ENCODE peak calls at places on chromosome 1, in six cellular contexts. One of them, this sample, is unnamed. For H3K27me3 and H3K36me3, the result is how much of the 10 kb centered on the place peaks cover.

GRCh38 chr1:3625151-3625907 is 514 bp downstream of the TPRG1L start:
- DNase-seq in adrenal gland: peak
- DNase-seq in aorta: no peak
- DNase-seq in IMR-90: peak
- DNase-seq in CD8-positive, alpha-beta T cell: no peak
- DNase-seq in WERI-Rb-1: peak
- DNase-seq in this sample: peak

GRCh38 chr1:199855580-199855979 is 171.9 kb upstream of the NR5A2 start:
- DNase-seq in IMR-90: peak
- DNase-seq in CD8-positive, alpha-beta T cell: no peak
- DNase-seq in aorta: no peak
- DNase-seq in adrenal gland: no peak
- DNase-seq in WERI-Rb-1: no peak
- DNase-seq in this sample: no peak

GRCh38 chr1:44640178-44640865 is 34.0 kb downstream of the TMEM53 start:
- DNase-seq in adrenal gland: no peak
- DNase-seq in IMR-90: no peak
- DNase-seq in WERI-Rb-1: peak
- DNase-seq in aorta: no peak
- DNase-seq in CD8-positive, alpha-beta T cell: no peak
- DNase-seq in this sample: no peak

GRCh38 chr1:905071-905749 is 18.5 kb upstream of the SAMD11 start:
- DNase-seq in adrenal gland: peak
- DNase-seq in CD8-positive, alpha-beta T cell: peak
- DNase-seq in aorta: peak
- DNase-seq in IMR-90: no peak
- DNase-seq in WERI-Rb-1: no peak
- DNase-seq in this sample: peak

GRCh38 chr1:165080253-165080896 is 276.1 kb downstream of the LMX1A start:
- DNase-seq in aorta: no peak
- DNase-seq in WERI-Rb-1: no peak
- DNase-seq in adrenal gland: no peak
- DNase-seq in CD8-positive, alpha-beta T cell: no peak
- DNase-seq in IMR-90: no peak
- DNase-seq in this sample: no peak

GRCh38 chr1:225711236-225711937 is 58.5 kb upstream of the ENAH start:
- DNase-seq in WERI-Rb-1: no peak
- DNase-seq in CD8-positive, alpha-beta T cell: no peak
- DNase-seq in adrenal gland: no peak
- DNase-seq in aorta: no peak
- DNase-seq in IMR-90: no peak
- DNase-seq in this sample: no peak

GRCh38 chr1:211133393-211133840 is 531 bp downstream of the KCNH1 start:
- DNase-seq in adrenal gland: peak
- DNase-seq in CD8-positive, alpha-beta T cell: peak
- DNase-seq in IMR-90: no peak
- DNase-seq in WERI-Rb-1: peak
- DNase-seq in aorta: no peak
- DNase-seq in this sample: peak

GRCh38 chr1:112722601-112723510 is 7.7 kb upstream of the PPM1J start:
- DNase-seq in adrenal gland: no peak
- DNase-seq in WERI-Rb-1: peak
- DNase-seq in aorta: no peak
- DNase-seq in CD8-positive, alpha-beta T cell: no peak
- DNase-seq in IMR-90: peak
- DNase-seq in this sample: peak

GRCh38 chr1:150076985-150077384 is 9.4 kb downstream of the VPS45 start:
- DNase-seq in IMR-90: no peak
- DNase-seq in aorta: no peak
- DNase-seq in adrenal gland: no peak
- DNase-seq in WERI-Rb-1: no peak
- DNase-seq in CD8-positive, alpha-beta T cell: no peak
- DNase-seq in this sample: no peak

GRCh38 chr1:69499203-69499803 is 68.4 kb upstream of the LRRC7 start:
- DNase-seq in aorta: no peak
- DNase-seq in IMR-90: no peak
- DNase-seq in WERI-Rb-1: no peak
- DNase-seq in CD8-positive, alpha-beta T cell: no peak
- DNase-seq in adrenal gland: no peak
- DNase-seq in this sample: no peak

GRCh38 chr1:245154429-245155185 is at the start of gene KIF26B:
- DNase-seq in CD8-positive, alpha-beta T cell: no peak
- DNase-seq in WERI-Rb-1: peak
- DNase-seq in IMR-90: peak
- DNase-seq in adrenal gland: peak
- DNase-seq in aorta: no peak
- DNase-seq in this sample: peak

GRCh38 chr1:193581338-193581737 is 394.9 kb upstream of the B3GALT2 start:
- DNase-seq in CD8-positive, alpha-beta T cell: no peak
- DNase-seq in WERI-Rb-1: no peak
- DNase-seq in IMR-90: no peak
- DNase-seq in aorta: no peak
- DNase-seq in adrenal gland: no peak
- DNase-seq in this sample: no peak

GRCh38 chr1:182888736-182889531 is 49.8 kb downstream of the DHX9 start:
- DNase-seq in WERI-Rb-1: no peak
- DNase-seq in adrenal gland: no peak
- DNase-seq in aorta: no peak
- DNase-seq in IMR-90: peak
- DNase-seq in CD8-positive, alpha-beta T cell: no peak
- DNase-seq in this sample: no peak

DNA sequence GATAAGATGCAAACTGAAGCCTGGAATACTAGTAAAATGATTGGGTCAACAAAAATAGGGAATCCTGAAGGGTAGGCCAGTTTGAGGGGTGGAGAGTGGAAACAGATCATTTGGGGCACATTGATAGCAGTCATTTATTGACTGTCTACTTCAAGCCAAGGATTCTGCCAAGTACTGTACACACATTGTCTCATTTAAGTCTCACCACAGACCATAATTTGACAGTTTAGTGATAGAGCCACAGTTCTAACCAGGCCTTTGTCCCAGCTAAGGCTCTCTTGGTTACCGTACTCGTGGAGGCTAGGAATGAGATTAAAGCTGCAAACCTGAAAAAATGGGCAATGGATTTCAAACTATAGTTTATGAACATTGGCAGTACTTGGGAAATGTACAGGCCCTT is 11.2 kb downstream of the RBM15 start:
- DNase-seq in IMR-90: no peak
- DNase-seq in CD8-positive, alpha-beta T cell: no peak
- DNase-seq in WERI-Rb-1: no peak
- DNase-seq in aorta: no peak
- DNase-seq in adrenal gland: no peak
- DNase-seq in this sample: no peak
- H3K4me3 ChIP-seq in IMR-90: no peak
- H3K4me3 ChIP-seq in CD8-positive, alpha-beta T cell: no peak
- H3K4me3 ChIP-seq in WERI-Rb-1: no peak
- H3K4me3 ChIP-seq in aorta: no peak
- H3K4me3 ChIP-seq in adrenal gland: no peak
- H3K4me3 ChIP-seq in this sample: no peak

DNA sequence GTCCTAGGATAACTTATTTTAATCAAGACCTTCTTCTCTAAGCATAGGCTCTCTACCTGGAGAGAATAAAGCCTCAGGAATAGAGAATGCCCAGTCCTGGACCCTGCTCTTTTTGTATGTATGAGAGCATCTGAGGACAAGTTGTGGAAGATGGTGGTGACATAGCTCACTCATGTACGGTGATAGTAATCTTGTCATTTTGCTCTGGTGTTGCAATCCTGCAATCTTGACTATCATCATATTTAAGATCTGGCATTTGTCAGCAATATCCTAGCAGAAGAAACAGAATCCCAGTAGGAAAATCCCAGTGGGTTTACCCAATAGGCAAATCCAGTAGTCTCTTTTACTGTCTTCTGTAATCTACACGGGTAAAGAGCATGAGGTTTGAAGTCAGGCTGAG is 21.6 kb upstream of the SERBP1 start:
- DNase-seq in IMR-90: no peak
- DNase-seq in CD8-positive, alpha-beta T cell: no peak
- DNase-seq in WERI-Rb-1: no peak
- DNase-seq in adrenal gland: no peak
- DNase-seq in aorta: no peak
- DNase-seq in this sample: no peak
- H3K27me3 ChIP-seq in IMR-90: under half
- H3K27me3 ChIP-seq in CD8-positive, alpha-beta T cell: under half
- H3K27me3 ChIP-seq in WERI-Rb-1: under half
- H3K27me3 ChIP-seq in adrenal gland: under half
- H3K27me3 ChIP-seq in aorta: under half
- H3K27me3 ChIP-seq in this sample: under half

GRCh38 chr1:18653375-18653774 is 22.7 kb downstream of the PAX7 start:
- DNase-seq in adrenal gland: no peak
- DNase-seq in CD8-positive, alpha-beta T cell: no peak
- DNase-seq in WERI-Rb-1: no peak
- DNase-seq in IMR-90: no peak
- DNase-seq in aorta: no peak
- DNase-seq in this sample: no peak

GRCh38 chr1:18653922-18654321 is 23.3 kb downstream of the PAX7 start:
- DNase-seq in adrenal gland: no peak
- DNase-seq in aorta: no peak
- DNase-seq in IMR-90: no peak
- DNase-seq in WERI-Rb-1: no peak
- DNase-seq in CD8-positive, alpha-beta T cell: no peak
- DNase-seq in this sample: peak

GRCh38 chr1:18651727-18652126 is 21.1 kb downstream of the PAX7 start:
- DNase-seq in aorta: no peak
- DNase-seq in IMR-90: no peak
- DNase-seq in adrenal gland: no peak
- DNase-seq in CD8-positive, alpha-beta T cell: peak
- DNase-seq in WERI-Rb-1: no peak
- DNase-seq in this sample: peak

GRCh38 chr1:18654599-18654998 is 24.0 kb downstream of the PAX7 start:
- DNase-seq in aorta: no peak
- DNase-seq in adrenal gland: no peak
- DNase-seq in WERI-Rb-1: no peak
- DNase-seq in CD8-positive, alpha-beta T cell: no peak
- DNase-seq in IMR-90: no peak
- DNase-seq in this sample: no peak

GRCh38 chr1:18652791-18653190 is 22.1 kb downstream of the PAX7 start:
- DNase-seq in aorta: no peak
- DNase-seq in adrenal gland: no peak
- DNase-seq in WERI-Rb-1: no peak
- DNase-seq in CD8-positive, alpha-beta T cell: no peak
- DNase-seq in IMR-90: no peak
- DNase-seq in this sample: no peak
- H3K36me3 ChIP-seq in aorta: under half
- H3K36me3 ChIP-seq in adrenal gland: under half
- H3K36me3 ChIP-seq in WERI-Rb-1: under half
- H3K36me3 ChIP-seq in CD8-positive, alpha-beta T cell: under half
- H3K36me3 ChIP-seq in IMR-90: under half
- H3K36me3 ChIP-seq in this sample: under half

DNA sequence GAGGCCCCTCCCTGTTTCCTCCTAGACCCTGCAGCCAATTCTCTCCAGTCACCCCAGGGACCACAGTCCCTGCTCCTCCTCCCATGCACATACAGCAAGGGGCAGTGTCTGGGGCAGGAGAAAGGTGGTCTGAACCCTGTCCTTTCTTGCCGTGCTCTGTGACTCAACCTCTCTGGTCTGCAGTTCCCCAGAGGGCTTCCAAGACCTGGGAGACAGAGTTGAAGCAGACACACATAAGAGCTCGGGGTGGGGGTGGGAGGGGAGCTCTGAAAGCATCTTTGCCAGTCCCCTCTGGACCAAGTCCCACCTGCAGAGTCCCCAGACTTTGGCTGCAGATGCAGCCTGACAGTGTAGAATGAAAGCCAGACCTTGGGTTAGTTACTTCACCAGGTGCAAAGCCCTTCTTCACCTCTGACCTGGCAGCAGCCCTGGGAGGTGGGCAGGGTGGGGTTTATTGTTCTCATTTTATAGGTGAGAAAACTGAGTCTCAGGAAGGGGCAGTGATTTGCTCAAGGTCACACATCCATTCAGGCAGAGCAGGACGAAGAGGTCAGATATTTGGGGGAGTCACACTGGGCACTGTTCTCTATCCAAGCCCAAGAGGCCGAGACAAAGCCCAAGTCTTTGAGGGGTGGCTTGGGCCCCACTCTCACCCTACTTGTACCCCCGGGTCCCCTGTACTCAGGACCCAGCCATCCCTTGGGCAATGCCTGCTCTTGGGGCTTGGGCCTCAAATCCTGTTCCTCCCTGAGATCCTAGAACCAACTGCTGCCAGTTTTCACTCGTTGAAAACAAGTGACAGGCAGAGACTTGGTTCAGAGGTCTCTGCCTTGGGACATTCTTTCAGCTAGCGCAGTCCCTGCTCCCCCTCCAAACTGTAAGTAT is 693 bp downstream of the PDZK1IP1 start:
- DNase-seq in CD8-positive, alpha-beta T cell: no peak
- DNase-seq in adrenal gland: no peak
- DNase-seq in WERI-Rb-1: no peak
- DNase-seq in aorta: no peak
- DNase-seq in IMR-90: no peak
- DNase-seq in this sample: no peak
- H3K4me3 ChIP-seq in CD8-positive, alpha-beta T cell: no peak
- H3K4me3 ChIP-seq in adrenal gland: no peak
- H3K4me3 ChIP-seq in WERI-Rb-1: no peak
- H3K4me3 ChIP-seq in aorta: no peak
- H3K4me3 ChIP-seq in IMR-90: no peak
- H3K4me3 ChIP-seq in this sample: no peak

GRCh38 chr1:117735045-117735992 is 129.5 kb downstream of the TENT5C start:
- DNase-seq in WERI-Rb-1: no peak
- DNase-seq in adrenal gland: no peak
- DNase-seq in IMR-90: peak
- DNase-seq in aorta: no peak
- DNase-seq in CD8-positive, alpha-beta T cell: peak
- DNase-seq in this sample: peak

GRCh38 chr1:117732065-117732789 is 126.4 kb downstream of the TENT5C start:
- DNase-seq in aorta: no peak
- DNase-seq in IMR-90: peak
- DNase-seq in adrenal gland: no peak
- DNase-seq in CD8-positive, alpha-beta T cell: no peak
- DNase-seq in WERI-Rb-1: no peak
- DNase-seq in this sample: no peak

GRCh38 chr1:117734403-117734802 is 128.6 kb downstream of the TENT5C start:
- DNase-seq in WERI-Rb-1: no peak
- DNase-seq in IMR-90: no peak
- DNase-seq in CD8-positive, alpha-beta T cell: no peak
- DNase-seq in adrenal gland: no peak
- DNase-seq in aorta: no peak
- DNase-seq in this sample: no peak

GRCh38 chr1:117732956-117733355 is 127.1 kb downstream of the TENT5C start:
- DNase-seq in aorta: no peak
- DNase-seq in adrenal gland: no peak
- DNase-seq in IMR-90: no peak
- DNase-seq in WERI-Rb-1: no peak
- DNase-seq in CD8-positive, alpha-beta T cell: no peak
- DNase-seq in this sample: no peak
- H3K27me3 ChIP-seq in aorta: under half
- H3K27me3 ChIP-seq in adrenal gland: under half
- H3K27me3 ChIP-seq in IMR-90: under half
- H3K27me3 ChIP-seq in WERI-Rb-1: under half
- H3K27me3 ChIP-seq in CD8-positive, alpha-beta T cell: under half
- H3K27me3 ChIP-seq in this sample: under half

GRCh38 chr1:25800538-25801377 is 765 bp downstream of the SELENON start:
- DNase-seq in IMR-90: no peak
- DNase-seq in adrenal gland: no peak
- DNase-seq in CD8-positive, alpha-beta T cell: no peak
- DNase-seq in aorta: peak
- DNase-seq in WERI-Rb-1: peak
- DNase-seq in this sample: peak
- H3K36me3 ChIP-seq in IMR-90: under half
- H3K36me3 ChIP-seq in adrenal gland: under half
- H3K36me3 ChIP-seq in CD8-positive, alpha-beta T cell: under half
- H3K36me3 ChIP-seq in aorta: under half
- H3K36me3 ChIP-seq in WERI-Rb-1: under half
- H3K36me3 ChIP-seq in this sample: under half

GRCh38 chr1:111216751-111217150 is 10.8 kb upstream of the CHI3L2 start:
- DNase-seq in aorta: no peak
- DNase-seq in CD8-positive, alpha-beta T cell: no peak
- DNase-seq in IMR-90: no peak
- DNase-seq in adrenal gland: no peak
- DNase-seq in WERI-Rb-1: no peak
- DNase-seq in this sample: no peak
- H3K4me3 ChIP-seq in aorta: no peak
- H3K4me3 ChIP-seq in CD8-positive, alpha-beta T cell: peak
- H3K4me3 ChIP-seq in IMR-90: no peak
- H3K4me3 ChIP-seq in adrenal gland: no peak
- H3K4me3 ChIP-seq in WERI-Rb-1: no peak
- H3K4me3 ChIP-seq in this sample: no peak

This sample was measured in H7.